ENCODE peak calls at places on chromosomes 11 and 22, in eight cellular contexts. Z is NCI-H748 treated with DMSO at 0.1 percent for 48 hours, E is cardiac fibroblast, D is SHP77, I is Daoy, T is T-cell, C is A549, F is HCT116. K is an unnamed sample.

GRCh38 chr22:26182723-26183122 is 13.5 kb downstream of the SEZ6L start:
- DNase-seq in C (no peak), T (no peak), I (no peak), D (no peak), Z (no peak), F (no peak), E (no peak), K (no peak)

GRCh38 chr11:12560861-12561260 is 113.4 kb upstream of the TEAD1 start:
- DNase-seq in E (no peak), F (no peak), T (no peak), Z (no peak), D (no peak), I (no peak), C (no peak), K (no peak)

GRCh38 chr22:37300551-37301017 is 18.3 kb downstream of the CYTH4 start:
- DNase-seq in D (no peak), Z (no peak), T (peak; percentile 53), C (no peak), I (no peak), E (no peak), F (no peak), K (no peak)

GRCh38 chr22:46233231-46233630 is 16.9 kb downstream of the CDPF1 start:
- DNase-seq in F (no peak), D (no peak), Z (no peak), E (peak; percentile 53), T (no peak), I (peak; percentile 77), C (no peak), K (peak; percentile 52)

GRCh38 chr11:85945296-85945695 is 90.1 kb downstream of the CCDC83 start:
- DNase-seq in F (no peak), E (no peak), I (no peak), T (no peak), D (no peak), C (no peak), Z (no peak), K (no peak)

GRCh38 chr11:65912840-65913239 is 6.0 kb downstream of the C11orf68 start:
- DNase-seq in C (peak; percentile 55), F (no peak), I (peak; percentile 94), Z (no peak), E (peak; percentile 87), D (no peak), T (no peak), K (no peak)

GRCh38 chr22:38706101-38706884 is 549 bp downstream of the GTPBP1 start:
- DNase-seq in E (peak; percentile 35), I (peak; percentile 45), C (no peak), Z (no peak), D (no peak), F (no peak), T (peak; percentile 21), K (peak; percentile 61)

GRCh38 chr11:67433536-67434394 is 3.7 kb downstream of the PTPRCAP start:
- DNase-seq in D (no peak), Z (no peak), I (no peak), C (no peak), F (no peak), T (no peak), E (no peak), K (no peak)

GRCh38 chr11:34053161-34053686 is 1.7 kb downstream of the CAPRIN1 start:
- DNase-seq in F (no peak), D (peak; percentile 42), E (peak; percentile 79), Z (peak; percentile 58), T (peak; percentile 76), I (peak; percentile 88), C (peak; percentile 82), K (peak; percentile 74)

GRCh38 chr11:111913997-111914396 is 1.5 kb downstream of the HSPB2 start:
- DNase-seq in T (no peak), D (no peak), F (no peak), C (no peak), Z (no peak), E (peak; percentile 66), I (peak; percentile 30), K (peak; percentile 84)

GRCh38 chr22:30829901-30830550 is 135.4 kb downstream of the OSBP2 start:
- DNase-seq in Z (no peak), F (peak; percentile 90), D (no peak), C (peak; percentile 97), E (peak; percentile 99), I (peak; percentile 75), T (no peak), K (peak; percentile 87)

GRCh38 chr22:43992331-43992821 is 31.7 kb upstream of the PARVB start:
- DNase-seq in C (no peak), D (no peak), I (peak; percentile 51), E (peak; percentile 25), F (no peak), Z (no peak), T (no peak), K (peak; percentile 25)

GRCh38 chr11:63667993-63668392 is 3.2 kb downstream of the ATL3 start:
- DNase-seq in T (no peak), D (no peak), F (peak; percentile 68), I (peak; percentile 71), Z (no peak), C (peak; percentile 80), E (peak; percentile 95), K (peak; percentile 88)

GRCh38 chr11:12175694-12176241 is 65.4 kb downstream of the MICAL2 start:
- DNase-seq in C (peak; percentile 77), I (peak; percentile 91), Z (no peak), F (peak; percentile 81), T (no peak), D (no peak), E (peak; percentile 97), K (peak; percentile 57)

GRCh38 chr11:119964136-119965025 is 173.5 kb downstream of the TRIM29 start:
- DNase-seq in T (no peak), D (no peak), Z (no peak), E (no peak), C (no peak), F (no peak), I (no peak), K (no peak)

GRCh38 chr11:133157180-133157579 is 375.1 kb downstream of the OPCML start:
- DNase-seq in T (no peak), F (no peak), Z (no peak), C (no peak), E (no peak), I (peak; percentile 41), D (no peak), K (no peak)

GRCh38 chr11:88618716-88619462 is 281.4 kb upstream of the CTSC start:
- DNase-seq in E (no peak), T (no peak), C (no peak), I (no peak), Z (no peak), D (no peak), F (no peak), K (no peak)